ENCODE peak calls at places on chromosomes 12 and 14, in nine cellular contexts. M, X, Q, Z, J, C, L, N and P are unnamed samples.

GRCh38 chr12:122740351-122740750 is 9.7 kb upstream of the HCAR1 start:
- DNase-seq in M (no peak), X (no peak), Q (no peak), Z (no peak), J (no peak), C (peak), L (no peak), N (no peak), P (no peak)

GRCh38 chr12:67873355-67873754 is 115.9 kb upstream of the IFNG-AS1 start:
- DNase-seq in M (no peak), X (no peak), Q (no peak), Z (no peak), J (no peak), C (no peak), L (no peak), N (no peak), P (no peak)

GRCh38 chr12:63844391-63845341 is at the start of gene SRGAP1:
- DNase-seq in M (no peak), X (no peak), Q (peak), Z (peak), J (peak), C (peak), L (peak), N (peak), P (peak)

GRCh38 chr14:94478420-94478819 is 2.4 kb upstream of the SERPINA9 start:
- DNase-seq in M (no peak), X (no peak), Q (no peak), Z (no peak), J (no peak), C (no peak), L (no peak), N (no peak), P (no peak)

GRCh38 chr12:57063991-57064725 is 14.2 kb upstream of the MYO1A start:
- DNase-seq in M (no peak), X (no peak), Q (no peak), Z (peak), J (no peak), C (no peak), L (no peak), N (no peak), P (no peak)

GRCh38 chr12:16526693-16527092 is 79.3 kb downstream of the LMO3 start:
- DNase-seq in M (peak), X (no peak), Q (no peak), Z (no peak), J (peak), C (peak), L (no peak), N (no peak), P (peak)

GRCh38 chr14:90871605-90872233 is 55.5 kb upstream of the TTC7B start:
- DNase-seq in M (no peak), X (no peak), Q (no peak), Z (peak), J (peak), C (peak), L (no peak), N (no peak), P (peak)

GRCh38 chr12:51371295-51371953 is 19.8 kb downstream of the GALNT6 start:
- DNase-seq in M (peak), X (no peak), Q (peak), Z (peak), J (peak), C (peak), L (peak), N (peak), P (peak)

GRCh38 chr12:49094104-49094948 is at the start of gene DHH:
- DNase-seq in M (no peak), X (no peak), Q (peak), Z (peak), J (no peak), C (no peak), L (no peak), N (peak), P (no peak)

GRCh38 chr12:124940393-124941169 is 26.1 kb upstream of the UBC start:
- DNase-seq in M (peak), X (no peak), Q (peak), Z (peak), J (peak), C (peak), L (peak), N (peak), P (peak)

GRCh38 chr14:26917086-26917485 is 319.3 kb upstream of the NOVA1 start:
- DNase-seq in M (no peak), X (no peak), Q (no peak), Z (no peak), J (peak), C (peak), L (no peak), N (peak), P (peak)

GRCh38 chr14:96002511-96002884 is 36.7 kb upstream of the C14orf132 start:
- DNase-seq in M (no peak), X (no peak), Q (no peak), Z (no peak), J (no peak), C (no peak), L (no peak), N (no peak), P (no peak)

GRCh38 chr12:67069451-67070306 is 199.5 kb upstream of the CAND1 start:
- DNase-seq in M (no peak), X (no peak), Q (peak), Z (peak), J (no peak), C (peak), L (no peak), N (peak), P (no peak)

GRCh38 chr12:4742421-4742970 is 22.3 kb downstream of the GALNT8 start:
- DNase-seq in M (no peak), X (no peak), Q (no peak), Z (no peak), J (no peak), C (no peak), L (no peak), N (no peak), P (no peak)

GRCh38 chr14:93430889-93431670 is at the start of gene UNC79:
- DNase-seq in M (no peak), X (no peak), Q (no peak), Z (peak), J (no peak), C (no peak), L (no peak), N (peak), P (no peak)

GRCh38 chr14:55514819-55515470 is 65.1 kb upstream of the KTN1 start:
- DNase-seq in M (peak), X (no peak), Q (no peak), Z (peak), J (peak), C (no peak), L (no peak), N (no peak), P (peak)

GRCh38 chr12:121797937-121798801 is 4.7 kb upstream of the RHOF start:
- DNase-seq in M (no peak), X (no peak), Q (peak), Z (peak), J (no peak), C (peak), L (no peak), N (no peak), P (no peak)

GRCh38 chr12:41769810-41770209 is 374.9 kb downstream of the GXYLT1 start:
- DNase-seq in M (no peak), X (no peak), Q (no peak), Z (no peak), J (no peak), C (no peak), L (no peak), N (no peak), P (no peak)

GRCh38 chr12:25377475-25378179 is 126.9 kb upstream of the KRAS start:
- DNase-seq in M (peak), X (no peak), Q (no peak), Z (no peak), J (peak), C (peak), L (no peak), N (no peak), P (no peak)

GRCh38 chr12:47085815-47086252 is 6.1 kb upstream of the AMIGO2 start:
- DNase-seq in M (no peak), X (no peak), Q (no peak), Z (peak), J (peak), C (peak), L (no peak), N (no peak), P (no peak)

GRCh38 chr12:87155616-87156015 is 873.6 kb downstream of the C12orf50 start:
- DNase-seq in M (no peak), X (no peak), Q (no peak), Z (no peak), J (no peak), C (peak), L (no peak), N (no peak), P (peak)

GRCh38 chr14:91144425-91145145 is 30.7 kb downstream of the DGLUCY start:
- DNase-seq in M (peak), X (no peak), Q (no peak), Z (peak), J (peak), C (no peak), L (no peak), N (no peak), P (peak)

GRCh38 chr12:102356690-102357089 is 123.7 kb downstream of the IGF1 start:
- DNase-seq in M (no peak), X (no peak), Q (no peak), Z (no peak), J (no peak), C (no peak), L (no peak), N (no peak), P (no peak)

GRCh38 chr12:131092911-131093901 is 139.5 kb downstream of the ADGRD1 start:
- DNase-seq in M (no peak), X (no peak), Q (peak), Z (no peak), J (no peak), C (no peak), L (no peak), N (no peak), P (no peak)

GRCh38 chr14:65686761-65687160 is 274.2 kb downstream of the FUT8 start:
- DNase-seq in M (no peak), X (no peak), Q (no peak), Z (no peak), J (no peak), C (no peak), L (no peak), N (no peak), P (no peak)

GRCh38 chr14:74905595-74906142 is 17.4 kb downstream of the RPS6KL1 start:
- DNase-seq in M (no peak), X (no peak), Q (peak), Z (peak), J (peak), C (peak), L (peak), N (peak), P (peak)

GRCh38 chr14:70009961-70010360 is 130.7 kb downstream of the SMOC1 start:
- DNase-seq in M (no peak), X (no peak), Q (peak), Z (no peak), J (no peak), C (no peak), L (no peak), N (no peak), P (no peak)

GRCh38 chr12:89950421-89950820 is 241.8 kb upstream of the ATP2B1 start:
- DNase-seq in M (no peak), X (no peak), Q (no peak), Z (no peak), J (no peak), C (no peak), L (no peak), N (no peak), P (no peak)

GRCh38 chr12:22437031-22437806 is 102.7 kb upstream of the ST8SIA1 start:
- DNase-seq in M (no peak), X (no peak), Q (no peak), Z (no peak), J (no peak), C (peak), L (no peak), N (no peak), P (no peak)

GRCh38 chr12:130932061-130932650 is 21.6 kb upstream of the ADGRD1 start:
- DNase-seq in M (no peak), X (no peak), Q (no peak), Z (no peak), J (peak), C (no peak), L (peak), N (no peak), P (no peak)

GRCh38 chr14:104930526-104931322 is 6.0 kb downstream of the PLD4 start:
- DNase-seq in M (no peak), X (no peak), Q (no peak), Z (no peak), J (no peak), C (no peak), L (no peak), N (no peak), P (no peak)

GRCh38 chr12:64665506-64665905 is 55.2 kb downstream of the RASSF3 start:
- DNase-seq in M (no peak), X (no peak), Q (no peak), Z (no peak), J (no peak), C (no peak), L (no peak), N (no peak), P (no peak)

GRCh38 chr12:110039085-110039807 is 9.1 kb downstream of the C12orf76 start:
- DNase-seq in M (peak), X (no peak), Q (no peak), Z (peak), J (peak), C (peak), L (no peak), N (no peak), P (peak)

GRCh38 chr12:59040043-59040442 is 119.7 kb upstream of the LRIG3 start:
- DNase-seq in M (no peak), X (no peak), Q (no peak), Z (no peak), J (no peak), C (no peak), L (no peak), N (no peak), P (no peak)